ENCODE peak calls at places on chromosome 3, in five cellular contexts. One of them, this sample, is unnamed.

GRCh38 chr3:50372349-50372748 is 13.0 kb upstream of the TMEM115 start:
- DNase-seq in OCI-M1: peak
- DNase-seq in tibial artery: no peak
- DNase-seq in stimulated activated naive B cell treated with anti-CD40 and anti-IgM and Interleukin-4, amounts not matched to agents 10 μg/mL and 1 μg/mL and 100 μg/mL, for 72 hours: no peak
- DNase-seq in anterior cingulate cortex: no peak
- DNase-seq in this sample: no peak

GRCh38 chr3:52218454-52218853 is 7.0 kb downstream of the TLR9 start:
- DNase-seq in stimulated activated naive B cell treated with anti-CD40 and anti-IgM and Interleukin-4, amounts not matched to agents 10 μg/mL and 1 μg/mL and 100 μg/mL, for 72 hours: no peak
- DNase-seq in anterior cingulate cortex: no peak
- DNase-seq in OCI-M1: no peak
- DNase-seq in tibial artery: no peak
- DNase-seq in this sample: no peak

GRCh38 chr3:175951047-175951694 is 1092.0 kb downstream of the NAALADL2 start:
- DNase-seq in OCI-M1: no peak
- DNase-seq in stimulated activated naive B cell treated with anti-CD40 and anti-IgM and Interleukin-4, amounts not matched to agents 10 μg/mL and 1 μg/mL and 100 μg/mL, for 72 hours: no peak
- DNase-seq in anterior cingulate cortex: no peak
- DNase-seq in tibial artery: no peak
- DNase-seq in this sample: no peak

GRCh38 chr3:72247645-72248388 is 462.9 kb upstream of the PROK2 start:
- DNase-seq in anterior cingulate cortex: peak
- DNase-seq in stimulated activated naive B cell treated with anti-CD40 and anti-IgM and Interleukin-4, amounts not matched to agents 10 μg/mL and 1 μg/mL and 100 μg/mL, for 72 hours: no peak
- DNase-seq in OCI-M1: no peak
- DNase-seq in tibial artery: no peak
- DNase-seq in this sample: peak

GRCh38 chr3:127015282-127016042 is 32.5 kb downstream of the PLXNA1 start:
- DNase-seq in stimulated activated naive B cell treated with anti-CD40 and anti-IgM and Interleukin-4, amounts not matched to agents 10 μg/mL and 1 μg/mL and 100 μg/mL, for 72 hours: peak
- DNase-seq in OCI-M1: no peak
- DNase-seq in anterior cingulate cortex: no peak
- DNase-seq in tibial artery: no peak
- DNase-seq in this sample: no peak

GRCh38 chr3:71057526-71057894 is 526.0 kb downstream of the FOXP1 start:
- DNase-seq in anterior cingulate cortex: no peak
- DNase-seq in stimulated activated naive B cell treated with anti-CD40 and anti-IgM and Interleukin-4, amounts not matched to agents 10 μg/mL and 1 μg/mL and 100 μg/mL, for 72 hours: no peak
- DNase-seq in OCI-M1: no peak
- DNase-seq in tibial artery: no peak
- DNase-seq in this sample: no peak

GRCh38 chr3:55554621-55555020 is 67.5 kb upstream of the WNT5A start:
- DNase-seq in OCI-M1: no peak
- DNase-seq in anterior cingulate cortex: no peak
- DNase-seq in stimulated activated naive B cell treated with anti-CD40 and anti-IgM and Interleukin-4, amounts not matched to agents 10 μg/mL and 1 μg/mL and 100 μg/mL, for 72 hours: no peak
- DNase-seq in tibial artery: no peak
- DNase-seq in this sample: no peak

GRCh38 chr3:24294150-24294549 is 200.5 kb downstream of the THRB start:
- DNase-seq in tibial artery: no peak
- DNase-seq in anterior cingulate cortex: no peak
- DNase-seq in OCI-M1: no peak
- DNase-seq in stimulated activated naive B cell treated with anti-CD40 and anti-IgM and Interleukin-4, amounts not matched to agents 10 μg/mL and 1 μg/mL and 100 μg/mL, for 72 hours: no peak
- DNase-seq in this sample: no peak

GRCh38 chr3:31275038-31275562 is 257.6 kb upstream of the STT3B start:
- DNase-seq in anterior cingulate cortex: no peak
- DNase-seq in stimulated activated naive B cell treated with anti-CD40 and anti-IgM and Interleukin-4, amounts not matched to agents 10 μg/mL and 1 μg/mL and 100 μg/mL, for 72 hours: no peak
- DNase-seq in OCI-M1: no peak
- DNase-seq in tibial artery: no peak
- DNase-seq in this sample: no peak

GRCh38 chr3:159964166-159964973 is 24.3 kb upstream of the IL12A start:
- DNase-seq in OCI-M1: no peak
- DNase-seq in anterior cingulate cortex: no peak
- DNase-seq in stimulated activated naive B cell treated with anti-CD40 and anti-IgM and Interleukin-4, amounts not matched to agents 10 μg/mL and 1 μg/mL and 100 μg/mL, for 72 hours: no peak
- DNase-seq in tibial artery: no peak
- DNase-seq in this sample: no peak

GRCh38 chr3:74988095-74988494 is 373.6 kb upstream of the CNTN3 start:
- DNase-seq in anterior cingulate cortex: no peak
- DNase-seq in tibial artery: no peak
- DNase-seq in OCI-M1: no peak
- DNase-seq in stimulated activated naive B cell treated with anti-CD40 and anti-IgM and Interleukin-4, amounts not matched to agents 10 μg/mL and 1 μg/mL and 100 μg/mL, for 72 hours: no peak
- DNase-seq in this sample: no peak

GRCh38 chr3:127764841-127765362 is 57.4 kb downstream of the MGLL start:
- DNase-seq in stimulated activated naive B cell treated with anti-CD40 and anti-IgM and Interleukin-4, amounts not matched to agents 10 μg/mL and 1 μg/mL and 100 μg/mL, for 72 hours: no peak
- DNase-seq in tibial artery: no peak
- DNase-seq in anterior cingulate cortex: no peak
- DNase-seq in OCI-M1: no peak
- DNase-seq in this sample: no peak

GRCh38 chr3:130345487-130346079 is at the start of gene COL6A5:
- DNase-seq in anterior cingulate cortex: no peak
- DNase-seq in stimulated activated naive B cell treated with anti-CD40 and anti-IgM and Interleukin-4, amounts not matched to agents 10 μg/mL and 1 μg/mL and 100 μg/mL, for 72 hours: no peak
- DNase-seq in tibial artery: no peak
- DNase-seq in OCI-M1: peak
- DNase-seq in this sample: no peak

GRCh38 chr3:160694345-160694744 is 17.4 kb downstream of the ARL14 start:
- DNase-seq in anterior cingulate cortex: no peak
- DNase-seq in stimulated activated naive B cell treated with anti-CD40 and anti-IgM and Interleukin-4, amounts not matched to agents 10 μg/mL and 1 μg/mL and 100 μg/mL, for 72 hours: no peak
- DNase-seq in OCI-M1: no peak
- DNase-seq in tibial artery: no peak
- DNase-seq in this sample: no peak

GRCh38 chr3:58093573-58094195 is 85.5 kb downstream of the FLNB start:
- DNase-seq in stimulated activated naive B cell treated with anti-CD40 and anti-IgM and Interleukin-4, amounts not matched to agents 10 μg/mL and 1 μg/mL and 100 μg/mL, for 72 hours: no peak
- DNase-seq in OCI-M1: no peak
- DNase-seq in tibial artery: no peak
- DNase-seq in anterior cingulate cortex: no peak
- DNase-seq in this sample: no peak

GRCh38 chr3:30720586-30721313 is 114.3 kb downstream of the TGFBR2 start:
- DNase-seq in OCI-M1: no peak
- DNase-seq in anterior cingulate cortex: no peak
- DNase-seq in tibial artery: no peak
- DNase-seq in stimulated activated naive B cell treated with anti-CD40 and anti-IgM and Interleukin-4, amounts not matched to agents 10 μg/mL and 1 μg/mL and 100 μg/mL, for 72 hours: no peak
- DNase-seq in this sample: no peak

GRCh38 chr3:30952786-30953185 is 58.3 kb upstream of the GADL1 start:
- DNase-seq in anterior cingulate cortex: no peak
- DNase-seq in OCI-M1: no peak
- DNase-seq in stimulated activated naive B cell treated with anti-CD40 and anti-IgM and Interleukin-4, amounts not matched to agents 10 μg/mL and 1 μg/mL and 100 μg/mL, for 72 hours: no peak
- DNase-seq in tibial artery: no peak
- DNase-seq in this sample: no peak

GRCh38 chr3:105505167-105505566 is 138.5 kb downstream of the ALCAM start:
- DNase-seq in stimulated activated naive B cell treated with anti-CD40 and anti-IgM and Interleukin-4, amounts not matched to agents 10 μg/mL and 1 μg/mL and 100 μg/mL, for 72 hours: no peak
- DNase-seq in OCI-M1: no peak
- DNase-seq in anterior cingulate cortex: no peak
- DNase-seq in tibial artery: no peak
- DNase-seq in this sample: no peak

GRCh38 chr3:164377466-164377865 is 700.8 kb downstream of the SI start:
- DNase-seq in tibial artery: no peak
- DNase-seq in OCI-M1: no peak
- DNase-seq in stimulated activated naive B cell treated with anti-CD40 and anti-IgM and Interleukin-4, amounts not matched to agents 10 μg/mL and 1 μg/mL and 100 μg/mL, for 72 hours: no peak
- DNase-seq in anterior cingulate cortex: no peak
- DNase-seq in this sample: no peak

GRCh38 chr3:48464713-48465221 is 18.2 kb downstream of the ATRIP start:
- DNase-seq in stimulated activated naive B cell treated with anti-CD40 and anti-IgM and Interleukin-4, amounts not matched to agents 10 μg/mL and 1 μg/mL and 100 μg/mL, for 72 hours: no peak
- DNase-seq in OCI-M1: no peak
- DNase-seq in tibial artery: peak
- DNase-seq in anterior cingulate cortex: no peak
- DNase-seq in this sample: no peak

GRCh38 chr3:39281533-39281932 is 1.7 kb upstream of the CX3CR1 start:
- DNase-seq in stimulated activated naive B cell treated with anti-CD40 and anti-IgM and Interleukin-4, amounts not matched to agents 10 μg/mL and 1 μg/mL and 100 μg/mL, for 72 hours: no peak
- DNase-seq in OCI-M1: no peak
- DNase-seq in tibial artery: no peak
- DNase-seq in anterior cingulate cortex: no peak
- DNase-seq in this sample: no peak

GRCh38 chr3:5170975-5171374 is 16.5 kb upstream of the EDEM1 start:
- DNase-seq in stimulated activated naive B cell treated with anti-CD40 and anti-IgM and Interleukin-4, amounts not matched to agents 10 μg/mL and 1 μg/mL and 100 μg/mL, for 72 hours: no peak
- DNase-seq in OCI-M1: no peak
- DNase-seq in tibial artery: no peak
- DNase-seq in anterior cingulate cortex: no peak
- DNase-seq in this sample: no peak

GRCh38 chr3:171101982-171102610 is 75.6 kb upstream of the SLC2A2 start:
- DNase-seq in tibial artery: no peak
- DNase-seq in stimulated activated naive B cell treated with anti-CD40 and anti-IgM and Interleukin-4, amounts not matched to agents 10 μg/mL and 1 μg/mL and 100 μg/mL, for 72 hours: no peak
- DNase-seq in anterior cingulate cortex: no peak
- DNase-seq in OCI-M1: no peak
- DNase-seq in this sample: no peak

GRCh38 chr3:73409405-73409804 is 215.3 kb downstream of the PDZRN3 start:
- DNase-seq in anterior cingulate cortex: no peak
- DNase-seq in stimulated activated naive B cell treated with anti-CD40 and anti-IgM and Interleukin-4, amounts not matched to agents 10 μg/mL and 1 μg/mL and 100 μg/mL, for 72 hours: no peak
- DNase-seq in OCI-M1: no peak
- DNase-seq in tibial artery: no peak
- DNase-seq in this sample: no peak

GRCh38 chr3:157438371-157438735 is 1.7 kb downstream of the PTX3 start:
- DNase-seq in anterior cingulate cortex: no peak
- DNase-seq in OCI-M1: no peak
- DNase-seq in tibial artery: no peak
- DNase-seq in stimulated activated naive B cell treated with anti-CD40 and anti-IgM and Interleukin-4, amounts not matched to agents 10 μg/mL and 1 μg/mL and 100 μg/mL, for 72 hours: no peak
- DNase-seq in this sample: no peak

This sample was measured in globus pallidus.